ENCODE peak calls at places on chromosomes 13 and 19, in six cellular contexts. One of them, this sample, is unnamed.
A peak's percentile ranks its signal among the peaks of the same experiment; 100 is the strongest.

GRCh38 chr13:49936943-49937273 is 768 bp upstream of the SPRYD7 start:
- DNase-seq in HCT116: no peak
- DNase-seq in tibial nerve: no peak
- DNase-seq in IMR-90: no peak
- DNase-seq in sigmoid colon: no peak
- DNase-seq in breast epithelium: no peak
- DNase-seq in this sample: no peak

GRCh38 chr13:93522486-93522885 is 295.9 kb downstream of the GPC6 start:
- DNase-seq in HCT116: no peak
- DNase-seq in tibial nerve: no peak
- DNase-seq in IMR-90: peak; percentile 74
- DNase-seq in sigmoid colon: no peak
- DNase-seq in breast epithelium: no peak
- DNase-seq in this sample: no peak

GRCh38 chr13:75319244-75319643 is 162.7 kb downstream of the TBC1D4 start:
- DNase-seq in HCT116: no peak
- DNase-seq in tibial nerve: no peak
- DNase-seq in IMR-90: peak; percentile 63
- DNase-seq in sigmoid colon: no peak
- DNase-seq in breast epithelium: no peak
- DNase-seq in this sample: no peak

GRCh38 chr19:13681509-13681908 is 82.8 kb upstream of the MRI1 start:
- DNase-seq in HCT116: no peak
- DNase-seq in tibial nerve: no peak
- DNase-seq in IMR-90: no peak
- DNase-seq in sigmoid colon: no peak
- DNase-seq in breast epithelium: no peak
- DNase-seq in this sample: no peak

GRCh38 chr19:29687897-29688728 is 22.9 kb downstream of the PLEKHF1 start:
- DNase-seq in HCT116: no peak
- DNase-seq in tibial nerve: no peak
- DNase-seq in IMR-90: peak; percentile 78
- DNase-seq in sigmoid colon: no peak
- DNase-seq in breast epithelium: no peak
- DNase-seq in this sample: no peak

GRCh38 chr13:41577437-41577836 is 120.1 kb downstream of the RGCC start:
- DNase-seq in HCT116: no peak
- DNase-seq in tibial nerve: peak; percentile 57
- DNase-seq in IMR-90: peak; percentile 16
- DNase-seq in sigmoid colon: peak; percentile 76
- DNase-seq in breast epithelium: peak; percentile 26
- DNase-seq in this sample: no peak

GRCh38 chr19:32876919-32877285 is 7.3 kb upstream of the SLC7A9 start:
- DNase-seq in HCT116: no peak
- DNase-seq in tibial nerve: no peak
- DNase-seq in IMR-90: peak; percentile 50
- DNase-seq in sigmoid colon: no peak
- DNase-seq in breast epithelium: no peak
- DNase-seq in this sample: no peak

GRCh38 chr19:40661616-40662015 is 28.8 kb downstream of the NUMBL start:
- DNase-seq in HCT116: no peak
- DNase-seq in tibial nerve: no peak
- DNase-seq in IMR-90: no peak
- DNase-seq in sigmoid colon: no peak
- DNase-seq in breast epithelium: no peak
- DNase-seq in this sample: no peak

GRCh38 chr19:50496189-50497029 is 14.6 kb downstream of the JOSD2 start:
- DNase-seq in HCT116: no peak
- DNase-seq in tibial nerve: no peak
- DNase-seq in IMR-90: no peak
- DNase-seq in sigmoid colon: peak; percentile 60
- DNase-seq in breast epithelium: no peak
- DNase-seq in this sample: no peak

GRCh38 chr19:14053500-14053899 is 8.4 kb downstream of the PALM3 start:
- DNase-seq in HCT116: no peak
- DNase-seq in tibial nerve: no peak
- DNase-seq in IMR-90: no peak
- DNase-seq in sigmoid colon: no peak
- DNase-seq in breast epithelium: no peak
- DNase-seq in this sample: no peak

GRCh38 chr13:31797154-31797775 is 57.9 kb downstream of the RXFP2 start:
- DNase-seq in HCT116: peak; percentile 8
- DNase-seq in tibial nerve: no peak
- DNase-seq in IMR-90: peak; percentile 55
- DNase-seq in sigmoid colon: no peak
- DNase-seq in breast epithelium: no peak
- DNase-seq in this sample: peak; percentile 2

GRCh38 chr13:52852444-52852843 is 4.0 kb upstream of the PCDH8 start:
- DNase-seq in HCT116: no peak
- DNase-seq in tibial nerve: no peak
- DNase-seq in IMR-90: no peak
- DNase-seq in sigmoid colon: no peak
- DNase-seq in breast epithelium: no peak
- DNase-seq in this sample: no peak

GRCh38 chr13:22198656-22199217 is 527.9 kb downstream of the FGF9 start:
- DNase-seq in HCT116: no peak
- DNase-seq in tibial nerve: no peak
- DNase-seq in IMR-90: no peak
- DNase-seq in sigmoid colon: no peak
- DNase-seq in breast epithelium: no peak
- DNase-seq in this sample: no peak

GRCh38 chr13:87999791-88000190 is 328.6 kb downstream of the SLITRK5 start:
- DNase-seq in HCT116: no peak
- DNase-seq in tibial nerve: no peak
- DNase-seq in IMR-90: no peak
- DNase-seq in sigmoid colon: no peak
- DNase-seq in breast epithelium: no peak
- DNase-seq in this sample: no peak

GRCh38 chr13:112711528-112712265 is 21.9 kb downstream of the ATP11A start:
- DNase-seq in HCT116: peak; percentile 85
- DNase-seq in tibial nerve: peak; percentile 80
- DNase-seq in IMR-90: peak; percentile 98
- DNase-seq in sigmoid colon: peak; percentile 95
- DNase-seq in breast epithelium: peak; percentile 74
- DNase-seq in this sample: peak; percentile 96
- TF ChIP-seq CTCF in HCT116: peak; percentile 31
- TF ChIP-seq CTCF in tibial nerve: no peak
- TF ChIP-seq CTCF in IMR-90: no peak
- TF ChIP-seq CTCF in sigmoid colon: no peak
- TF ChIP-seq CTCF in breast epithelium: no peak
- TF ChIP-seq CTCF in this sample: peak; percentile 32

GRCh38 chr13:110523838-110524237 is 37.7 kb downstream of the RAB20 start:
- DNase-seq in HCT116: no peak
- DNase-seq in tibial nerve: no peak
- DNase-seq in IMR-90: no peak
- DNase-seq in sigmoid colon: peak; percentile 58
- DNase-seq in breast epithelium: no peak
- DNase-seq in this sample: no peak
- H3K27ac ChIP-seq in HCT116: peak overlapping the region; percentile 33
- H3K27ac ChIP-seq in tibial nerve: peak overlapping the region; percentile 93
- H3K27ac ChIP-seq in IMR-90: no peak overlapping the region
- H3K27ac ChIP-seq in sigmoid colon: peak overlapping the region; percentile 60
- H3K27ac ChIP-seq in breast epithelium: peak overlapping the region; percentile 82
- H3K27ac ChIP-seq in this sample: no peak overlapping the region

GRCh38 chr19:51810228-51810627 is 15.3 kb downstream of the FPR3 start:
- DNase-seq in HCT116: no peak
- DNase-seq in tibial nerve: no peak
- DNase-seq in IMR-90: no peak
- DNase-seq in sigmoid colon: no peak
- DNase-seq in breast epithelium: no peak
- DNase-seq in this sample: no peak

GRCh38 chr19:51807925-51808324 is 13.0 kb downstream of the FPR3 start:
- DNase-seq in HCT116: no peak
- DNase-seq in tibial nerve: no peak
- DNase-seq in IMR-90: no peak
- DNase-seq in sigmoid colon: no peak
- DNase-seq in breast epithelium: no peak
- DNase-seq in this sample: no peak

GRCh38 chr19:51809787-51810186 is 14.8 kb downstream of the FPR3 start:
- DNase-seq in HCT116: no peak
- DNase-seq in tibial nerve: no peak
- DNase-seq in IMR-90: no peak
- DNase-seq in sigmoid colon: no peak
- DNase-seq in breast epithelium: no peak
- DNase-seq in this sample: no peak

GRCh38 chr19:51807111-51807701 is 12.2 kb downstream of the FPR3 start:
- DNase-seq in HCT116: no peak
- DNase-seq in tibial nerve: no peak
- DNase-seq in IMR-90: no peak
- DNase-seq in sigmoid colon: no peak
- DNase-seq in breast epithelium: no peak
- DNase-seq in this sample: no peak

DNA sequence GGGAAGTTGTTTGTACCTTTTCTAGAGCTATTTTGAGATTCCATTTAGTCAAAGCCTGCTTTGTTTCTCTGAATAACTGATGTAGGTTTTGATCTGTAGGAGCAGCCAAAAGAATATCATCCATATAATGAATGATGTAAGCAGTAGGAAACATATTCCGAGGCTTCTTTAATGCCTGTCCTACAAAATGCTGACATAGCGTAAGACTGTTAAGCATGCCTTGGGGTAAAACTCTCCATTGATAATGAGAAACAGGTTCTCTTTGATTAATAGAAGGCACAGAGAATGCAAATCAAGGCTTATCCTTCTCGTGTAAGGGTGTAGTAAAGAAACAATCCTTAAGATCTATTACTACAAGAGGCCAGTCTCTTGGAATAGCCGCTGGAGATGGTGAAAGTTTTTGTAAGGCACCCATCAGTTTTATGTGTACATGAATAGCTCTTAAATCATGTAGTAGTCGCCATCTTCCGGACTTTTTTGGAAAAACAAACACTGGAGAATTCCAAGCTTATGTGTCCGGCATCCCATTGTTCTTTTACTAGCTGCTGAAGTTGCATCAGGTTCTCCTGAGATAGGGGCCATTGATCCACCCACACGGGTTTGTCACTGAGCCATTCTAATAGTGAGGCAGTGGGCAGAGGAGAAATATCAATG is 13.5 kb downstream of the FPR3 start:
- DNase-seq in HCT116: no peak
- DNase-seq in tibial nerve: no peak
- DNase-seq in IMR-90: no peak
- DNase-seq in sigmoid colon: no peak
- DNase-seq in breast epithelium: no peak
- DNase-seq in this sample: no peak
- TF ChIP-seq CTCF in HCT116: no peak
- TF ChIP-seq CTCF in tibial nerve: no peak
- TF ChIP-seq CTCF in IMR-90: no peak
- TF ChIP-seq CTCF in sigmoid colon: no peak
- TF ChIP-seq CTCF in breast epithelium: no peak
- TF ChIP-seq CTCF in this sample: no peak

GRCh38 chr19:1376415-1376805 is 7.3 kb upstream of the NDUFS7 start:
- DNase-seq in HCT116: no peak
- DNase-seq in tibial nerve: no peak
- DNase-seq in IMR-90: no peak
- DNase-seq in sigmoid colon: no peak
- DNase-seq in breast epithelium: no peak
- DNase-seq in this sample: no peak

GRCh38 chr19:1379126-1379905 is 4.4 kb upstream of the NDUFS7 start:
- DNase-seq in HCT116: no peak
- DNase-seq in tibial nerve: no peak
- DNase-seq in IMR-90: no peak
- DNase-seq in sigmoid colon: no peak
- DNase-seq in breast epithelium: no peak
- DNase-seq in this sample: no peak

GRCh38 chr19:1379961-1380489 is 3.7 kb upstream of the NDUFS7 start:
- DNase-seq in HCT116: no peak
- DNase-seq in tibial nerve: no peak
- DNase-seq in IMR-90: no peak
- DNase-seq in sigmoid colon: no peak
- DNase-seq in breast epithelium: no peak
- DNase-seq in this sample: no peak

GRCh38 chr19:1377965-1378785 is 5.5 kb upstream of the NDUFS7 start:
- DNase-seq in HCT116: no peak
- DNase-seq in tibial nerve: no peak
- DNase-seq in IMR-90: no peak
- DNase-seq in sigmoid colon: no peak
- DNase-seq in breast epithelium: no peak
- DNase-seq in this sample: no peak

DNA sequence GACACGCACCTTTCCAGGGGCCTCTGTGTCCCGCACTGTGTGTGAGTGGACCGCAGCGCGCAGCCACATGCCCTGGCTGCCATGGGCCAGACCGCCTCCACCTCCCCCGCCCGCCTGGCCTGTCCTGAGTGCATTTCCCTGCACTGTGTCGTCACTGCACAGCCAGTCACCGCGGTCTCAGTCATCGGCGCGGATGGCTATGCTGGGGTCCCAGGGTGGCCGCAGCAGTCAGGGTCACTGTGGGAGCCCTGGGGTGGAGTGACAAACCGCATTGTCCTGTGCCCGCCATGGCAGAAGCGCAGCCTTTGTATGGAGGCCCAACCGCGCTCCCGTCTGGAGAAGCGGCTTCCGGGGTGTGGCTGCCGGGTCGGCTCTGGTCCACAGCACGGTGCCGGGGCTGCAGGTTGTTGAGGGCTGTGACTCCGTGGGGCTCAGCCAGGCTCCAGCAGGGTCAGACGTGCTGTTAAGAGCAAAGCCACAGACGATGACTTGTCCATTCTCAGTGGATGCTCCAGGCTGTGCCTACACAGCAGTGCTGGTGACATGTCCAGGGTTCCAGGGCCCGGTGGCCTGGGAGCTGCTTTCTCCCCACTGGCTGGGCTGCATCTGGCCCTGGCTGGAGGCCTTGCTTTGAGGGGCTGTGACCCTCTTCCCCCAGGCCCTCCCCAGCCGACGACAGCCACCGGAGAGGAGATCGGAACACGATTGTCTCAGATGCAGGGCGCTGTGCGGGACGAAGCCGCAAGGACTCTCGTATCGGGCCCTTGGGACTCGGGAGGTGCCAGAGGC is 6.3 kb upstream of the NDUFS7 start:
- DNase-seq in HCT116: no peak
- DNase-seq in tibial nerve: no peak
- DNase-seq in IMR-90: no peak
- DNase-seq in sigmoid colon: no peak
- DNase-seq in breast epithelium: no peak
- DNase-seq in this sample: no peak
- H3K27ac ChIP-seq in HCT116: no peak overlapping the region
- H3K27ac ChIP-seq in tibial nerve: no peak overlapping the region
- H3K27ac ChIP-seq in IMR-90: no peak overlapping the region
- H3K27ac ChIP-seq in sigmoid colon: no peak overlapping the region
- H3K27ac ChIP-seq in breast epithelium: peak overlapping the region; percentile 79
- H3K27ac ChIP-seq in this sample: no peak overlapping the region

DNA sequence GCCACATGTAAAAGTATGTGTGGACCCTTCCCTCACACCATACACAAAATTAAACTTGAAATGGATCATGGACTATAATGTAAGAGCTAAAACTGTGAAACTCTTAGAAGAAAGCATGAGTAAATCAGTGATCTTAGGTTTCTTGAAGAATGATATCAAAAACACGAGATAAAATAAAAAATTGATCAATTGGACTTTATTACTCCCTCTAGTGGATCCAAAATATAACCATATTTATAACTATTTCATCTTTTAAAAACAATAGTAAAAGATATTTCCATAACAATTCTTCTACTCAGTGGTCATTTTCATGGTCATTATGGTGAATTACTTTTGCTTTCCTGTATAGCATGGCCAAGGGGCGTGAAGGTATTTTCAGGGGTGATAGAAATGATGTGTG is 174.6 kb upstream of the LSM14A start:
- DNase-seq in HCT116: no peak
- DNase-seq in tibial nerve: no peak
- DNase-seq in IMR-90: no peak
- DNase-seq in sigmoid colon: no peak
- DNase-seq in breast epithelium: no peak
- DNase-seq in this sample: no peak
- TF ChIP-seq CTCF in HCT116: peak; percentile 13
- TF ChIP-seq CTCF in tibial nerve: peak; percentile 16
- TF ChIP-seq CTCF in IMR-90: no peak
- TF ChIP-seq CTCF in sigmoid colon: no peak
- TF ChIP-seq CTCF in breast epithelium: no peak
- TF ChIP-seq CTCF in this sample: peak; percentile 26

GRCh38 chr13:97445504-97446187 is 11.7 kb downstream of the RAP2A start:
- DNase-seq in HCT116: no peak
- DNase-seq in tibial nerve: no peak
- DNase-seq in IMR-90: no peak
- DNase-seq in sigmoid colon: no peak
- DNase-seq in breast epithelium: no peak
- DNase-seq in this sample: no peak
- H3K27ac ChIP-seq in HCT116: no peak overlapping the region
- H3K27ac ChIP-seq in tibial nerve: no peak overlapping the region
- H3K27ac ChIP-seq in IMR-90: no peak overlapping the region
- H3K27ac ChIP-seq in sigmoid colon: no peak overlapping the region
- H3K27ac ChIP-seq in breast epithelium: no peak overlapping the region
- H3K27ac ChIP-seq in this sample: no peak overlapping the region

This sample was measured in AG04450.